ENCODE peak calls at places on chromosomes 11 and 22, in nine cellular contexts. S is left ventricle myocardium inferior; X is activated T-cell treated with anti-CD3 and anti-CD28 coated beads for 1 hour; N is NCI-H2081; R is MM.1S; V is dermis blood vessel endothelial cell; Y is pons; O is activated CD8-positive, alpha-beta memory T cell treated with anti-CD3 and anti-CD28 coated beads for 1 hour; U is mammary epithelial cell. D is an unnamed sample.

GRCh38 chr11:71064702-71065515 is 187.5 kb downstream of the SHANK2 start:
- DNase-seq in S (no peak), X (no peak), N (no peak), R (no peak), V (no peak), Y (no peak), O (no peak), U (no peak), D (no peak)

GRCh38 chr11:83583953-83584352 is 297.8 kb upstream of the CCDC90B start:
- DNase-seq in S (no peak), X (no peak), N (no peak), R (no peak), V (no peak), Y (no peak), O (no peak), U (peak), D (no peak)

GRCh38 chr11:7673724-7674434 is 579 bp upstream of the CYB5R2 start:
- DNase-seq in S (no peak), X (no peak), N (no peak), R (no peak), V (peak), Y (no peak), O (no peak), U (no peak), D (peak)

GRCh38 chr11:10324474-10324873 is 19.6 kb downstream of the ADM start:
- DNase-seq in S (no peak), X (no peak), N (no peak), R (no peak), V (no peak), Y (no peak), O (no peak), U (no peak), D (no peak)

GRCh38 chr11:118618991-118619375 is 11.6 kb downstream of the PHLDB1 start:
- DNase-seq in S (peak), X (no peak), N (no peak), R (no peak), V (peak), Y (no peak), O (no peak), U (peak), D (peak)

GRCh38 chr22:28373841-28374240 is 305.8 kb downstream of the TTC28 start:
- DNase-seq in S (no peak), X (no peak), N (no peak), R (no peak), V (peak), Y (no peak), O (no peak), U (no peak), D (no peak)

GRCh38 chr11:63530021-63530420 is 6.6 kb upstream of the PLAAT4 start:
- DNase-seq in S (no peak), X (no peak), N (no peak), R (no peak), V (no peak), Y (peak), O (no peak), U (no peak), D (no peak)

GRCh38 chr11:68199295-68199987 is 13.7 kb downstream of the KMT5B start:
- DNase-seq in S (no peak), X (no peak), N (no peak), R (no peak), V (no peak), Y (no peak), O (no peak), U (no peak), D (no peak)

GRCh38 chr11:60991457-60991856 is 20.0 kb downstream of the CD6 start:
- DNase-seq in S (no peak), X (no peak), N (no peak), R (no peak), V (no peak), Y (no peak), O (no peak), U (no peak), D (no peak)

GRCh38 chr11:121291896-121292502 is 572 bp upstream of the SC5D start:
- DNase-seq in S (no peak), X (no peak), N (no peak), R (no peak), V (no peak), Y (no peak), O (no peak), U (no peak), D (peak)

GRCh38 chr11:353315-353857 is 15.9 kb upstream of the B4GALNT4 start:
- DNase-seq in S (peak), X (no peak), N (no peak), R (no peak), V (peak), Y (peak), O (no peak), U (no peak), D (peak)

GRCh38 chr11:133265536-133265935 is 266.8 kb downstream of the OPCML start:
- DNase-seq in S (no peak), X (no peak), N (no peak), R (no peak), V (no peak), Y (no peak), O (no peak), U (no peak), D (no peak)

GRCh38 chr11:45176996-45177395 is 30.6 kb downstream of the PRDM11 start:
- DNase-seq in S (no peak), X (no peak), N (peak), R (no peak), V (no peak), Y (no peak), O (no peak), U (no peak), D (no peak)

GRCh38 chr11:373716-374551 is 4.6 kb downstream of the B4GALNT4 start:
- DNase-seq in S (no peak), X (no peak), N (no peak), R (no peak), V (no peak), Y (peak), O (no peak), U (no peak), D (no peak)

GRCh38 chr11:125215205-125215565 is 50.6 kb downstream of the PKNOX2 start:
- DNase-seq in S (no peak), X (no peak), N (no peak), R (no peak), V (no peak), Y (no peak), O (no peak), U (no peak), D (no peak)

GRCh38 chr11:45473491-45473890 is 187.3 kb upstream of the SYT13 start:
- DNase-seq in S (no peak), X (no peak), N (no peak), R (no peak), V (no peak), Y (peak), O (no peak), U (no peak), D (no peak)

GRCh38 chr11:23205156-23205871 is 345.0 kb upstream of the CCDC179 start:
- DNase-seq in S (no peak), X (no peak), N (no peak), R (no peak), V (peak), Y (no peak), O (no peak), U (peak), D (no peak)

GRCh38 chr11:114269498-114269897 is 26.7 kb upstream of the NNMT start:
- DNase-seq in S (no peak), X (no peak), N (no peak), R (no peak), V (no peak), Y (no peak), O (no peak), U (no peak), D (no peak)

D was measured in left cardiac atrium.